ENCODE peak calls at places on chromosomes 5 and 9, in nine cellular contexts. C, J, Z, H, G, S, P, A and B are unnamed samples.

GRCh38 chr5:176364765-176365662 is at the start of gene ARL10:
- DNase-seq in C (no peak), Z (no peak), H (no peak), S (no peak), A (peak), G (no peak), P (peak), J (peak), B (peak)

GRCh38 chr9:37574996-37575395 is 1.2 kb downstream of the FBXO10 start:
- DNase-seq in A (peak), Z (no peak), J (no peak), S (no peak), P (no peak), G (no peak), C (no peak), H (no peak), B (no peak)

GRCh38 chr5:91514408-91514807 is 131.3 kb upstream of the ARRDC3 start:
- DNase-seq in Z (no peak), H (no peak), S (no peak), J (no peak), P (no peak), G (no peak), A (no peak), C (no peak), B (no peak)

GRCh38 chr9:97781902-97782301 is 71.1 kb upstream of the FOXE1 start:
- DNase-seq in Z (no peak), G (no peak), H (no peak), J (no peak), S (no peak), P (no peak), A (no peak), C (no peak), B (no peak)

GRCh38 chr5:82106207-82106606 is 134.4 kb downstream of the ATG10 start:
- DNase-seq in A (no peak), H (no peak), J (no peak), P (no peak), C (no peak), S (no peak), Z (no peak), G (no peak), B (no peak)

GRCh38 chr9:107847977-107848376 is 358.4 kb upstream of the KLF4 start:
- DNase-seq in G (no peak), H (no peak), A (no peak), J (no peak), P (no peak), S (no peak), Z (no peak), C (no peak), B (peak)

GRCh38 chr9:124794902-124795491 is 18.1 kb downstream of the OLFML2A start:
- DNase-seq in G (no peak), A (no peak), J (no peak), H (no peak), C (no peak), S (no peak), Z (no peak), P (no peak), B (no peak)

GRCh38 chr9:109012009-109012875 is 1.1 kb downstream of the CTNNAL1 start:
- DNase-seq in P (peak), G (peak), J (peak), A (peak), Z (peak), C (peak), S (peak), H (peak), B (peak)

GRCh38 chr9:99368341-99369326 is 146.6 kb downstream of the SEC61B start:
- DNase-seq in Z (no peak), C (peak), G (peak), A (no peak), J (peak), P (no peak), H (peak), S (no peak), B (peak)

GRCh38 chr9:36831381-36832231 is 202.5 kb downstream of the PAX5 start:
- DNase-seq in H (no peak), A (no peak), G (no peak), P (no peak), J (no peak), Z (no peak), C (no peak), S (no peak), B (no peak)